ENCODE peak calls at places on chromosomes 5 and 9, in five cellular contexts. L is Panc1, Z is endothelial cell of umbilical vein, Y is tibial artery, A is Peyer's patch. N is an unnamed sample.
A peak's percentile ranks its signal among the peaks of the same experiment; 100 is the strongest.

GRCh38 chr5:150444770-150445169 is 4.8 kb downstream of the RPS14 start:
- DNase-seq in L (no peak), Z (no peak), Y (no peak), A (no peak), N (no peak)

GRCh38 chr5:160030631-160031377 is 21.9 kb downstream of the TTC1 start:
- DNase-seq in L (no peak), A (no peak), Y (no peak), Z (no peak), N (peak; percentile 56)

GRCh38 chr5:114883675-114884074 is 286.0 kb downstream of the TRIM36 start:
- DNase-seq in A (no peak), Z (no peak), Y (no peak), L (no peak), N (no peak)

GRCh38 chr9:105054488-105054887 is 126.5 kb upstream of the ABCA1 start:
- DNase-seq in L (no peak), Y (no peak), A (no peak), Z (no peak), N (peak; percentile 87)

GRCh38 chr5:115096034-115096769 is 73.5 kb downstream of the TRIM36 start:
- DNase-seq in A (no peak), Y (no peak), L (no peak), Z (no peak), N (no peak)

GRCh38 chr9:9108641-9109040 is 1309.1 kb upstream of the DMAC1 start:
- DNase-seq in Z (no peak), A (no peak), L (no peak), Y (no peak), N (no peak)

GRCh38 chr5:180335614-180336233 is 17.4 kb downstream of the GFPT2 start:
- DNase-seq in A (no peak), L (no peak), Y (no peak), Z (no peak), N (no peak)

GRCh38 chr9:19375536-19375935 is 4.5 kb downstream of the RPS6 start:
- DNase-seq in Y (no peak), A (no peak), L (no peak), Z (peak; percentile 72), N (no peak)

GRCh38 chr9:91034521-91034920 is 232.9 kb downstream of the SYK start:
- DNase-seq in Z (no peak), A (peak; percentile 15), L (no peak), Y (no peak), N (no peak)

GRCh38 chr5:151719228-151719861 is 32.6 kb upstream of the SPARC start:
- DNase-seq in L (no peak), Y (no peak), A (no peak), Z (peak; percentile 60), N (no peak)

GRCh38 chr5:64625678-64626077 is 64.6 kb upstream of the SHISAL2B start:
- DNase-seq in Z (no peak), L (no peak), Y (no peak), A (no peak), N (peak; percentile 38)

GRCh38 chr5:106094128-106094726 is 1576.5 kb downstream of the EFNA5 start:
- DNase-seq in Y (no peak), A (no peak), Z (peak; percentile 76), L (peak; percentile 2), N (peak; percentile 58)

GRCh38 chr5:38596997-38597396 is 40.6 kb upstream of the LIFR start:
- DNase-seq in Y (no peak), L (no peak), Z (no peak), A (no peak), N (no peak)

GRCh38 chr9:94806307-94806893 is 79.9 kb downstream of the AOPEP start:
- DNase-seq in Z (peak; percentile 67), Y (no peak), A (no peak), L (no peak), N (no peak)

GRCh38 chr5:2906302-2907090 is 155.0 kb upstream of the IRX2 start:
- DNase-seq in L (no peak), Z (no peak), A (no peak), Y (peak; percentile 21), N (no peak)

GRCh38 chr9:88775559-88775958 is 215.7 kb upstream of the S1PR3 start:
- DNase-seq in A (no peak), L (no peak), Y (no peak), Z (peak; percentile 64), N (peak; percentile 39)

GRCh38 chr5:32217886-32218396 is 43.8 kb upstream of the GOLPH3 start:
- DNase-seq in A (no peak), L (no peak), Y (no peak), Z (no peak), N (peak; percentile 22)

GRCh38 chr5:91794856-91795548 is 411.9 kb upstream of the ARRDC3 start:
- DNase-seq in L (peak; percentile 90), A (no peak), Y (no peak), Z (no peak), N (no peak)

GRCh38 chr5:65086234-65086886 is 317.6 kb downstream of the CWC27 start:
- DNase-seq in L (no peak), Y (no peak), Z (no peak), A (no peak), N (peak; percentile 59)

GRCh38 chr9:3962467-3962866 is 337.4 kb downstream of the GLIS3 start:
- DNase-seq in L (peak; percentile 50), Y (no peak), Z (no peak), A (no peak), N (peak; percentile 49)

GRCh38 chr5:17838506-17838905 is 204.2 kb downstream of the TAF11L14 start:
- DNase-seq in Y (no peak), L (no peak), A (no peak), Z (peak; percentile 71), N (no peak)

GRCh38 chr5:149961186-149961685 is 678 bp downstream of the SLC26A2 start:
- DNase-seq in Z (peak; percentile 19), A (no peak), Y (no peak), L (no peak), N (peak; percentile 9)

GRCh38 chr5:33261305-33261704 is 179.5 kb upstream of the TARS1 start:
- DNase-seq in Y (no peak), Z (peak; percentile 64), A (no peak), L (no peak), N (peak; percentile 79)

GRCh38 chr5:149857499-149857898 is 87.1 kb downstream of the PDE6A start:
- DNase-seq in Z (peak; percentile 62), L (no peak), Y (peak; percentile 86), A (peak; percentile 92), N (peak; percentile 80)

GRCh38 chr9:61666849-61667371 is 477.1 kb downstream of the SPATA31A7 start:
- DNase-seq in L (no peak), Y (no peak), Z (no peak), A (no peak), N (no peak)

GRCh38 chr9:1173211-1173610 is 123.1 kb downstream of the DMRT2 start:
- DNase-seq in Y (no peak), Z (no peak), L (no peak), A (no peak), N (peak; percentile 1)

GRCh38 chr9:19387317-19387716 is 7.3 kb upstream of the RPS6 start:
- DNase-seq in A (no peak), Y (no peak), Z (no peak), L (no peak), N (no peak)

GRCh38 chr5:9034671-9035070 is 511.2 kb downstream of the SEMA5A start:
- DNase-seq in Y (no peak), A (no peak), L (no peak), Z (peak; percentile 65), N (peak; percentile 67)

GRCh38 chr9:81028504-81028903 is 660.8 kb downstream of the TLE1 start:
- DNase-seq in Z (peak; percentile 61), Y (no peak), A (no peak), L (peak; percentile 85), N (peak; percentile 95)

GRCh38 chr9:117081641-117082317 is 333.1 kb downstream of the ASTN2 start:
- DNase-seq in A (no peak), Z (no peak), Y (no peak), L (no peak), N (no peak)

GRCh38 chr5:172188893-172189692 is 1.1 kb upstream of the STK10 start:
- DNase-seq in A (no peak), Y (no peak), Z (no peak), L (no peak), N (peak; percentile 91)
- H3K4me3 ChIP-seq in A (peak overlapping the region; percentile 90), Y (peak overlapping the region; percentile 87), Z (no peak overlapping the region), L (peak overlapping the region; percentile 94), N (peak overlapping the region; percentile 8)

GRCh38 chr5:110092955-110093785 is 403.4 kb downstream of the MAN2A1 start:
- DNase-seq in Y (no peak), L (no peak), Z (no peak), A (no peak), N (no peak)
- TF ChIP-seq CTCF in Y (no peak), L (no peak), Z (no peak), A (no peak), N (no peak)

GRCh38 chr5:103499236-103499635 is 63.4 kb downstream of the NUDT12 start:
- DNase-seq in L (no peak), Y (no peak), Z (no peak), A (no peak), N (no peak)

GRCh38 chr5:103498800-103499199 is 63.8 kb downstream of the NUDT12 start:
- DNase-seq in Z (no peak), A (no peak), Y (no peak), L (no peak), N (no peak)

GRCh38 chr5:103502651-103503050 is 59.9 kb downstream of the NUDT12 start:
- DNase-seq in L (no peak), A (no peak), Y (no peak), Z (no peak), N (no peak)

GRCh38 chr5:103498211-103498610 is 64.4 kb downstream of the NUDT12 start:
- DNase-seq in Y (no peak), L (no peak), A (no peak), Z (no peak), N (no peak)

GRCh38 chr5:103497782-103498181 is 64.8 kb downstream of the NUDT12 start:
- DNase-seq in Y (no peak), Z (no peak), A (no peak), L (no peak), N (no peak)
- H3K4me3 ChIP-seq in Y (no peak overlapping the region), Z (no peak overlapping the region), A (no peak overlapping the region), L (no peak overlapping the region), N (no peak overlapping the region)

GRCh38 chr5:142441638-142442037 is 116.8 kb upstream of the SPRY4 start:
- DNase-seq in A (no peak), Z (no peak), Y (no peak), L (no peak), N (no peak)
- TF ChIP-seq CTCF in A (peak; percentile 28), Z (no peak), Y (no peak), L (no peak), N (no peak)

GRCh38 chr9:113523421-113524141 is 60.1 kb downstream of the RGS3 start:
- DNase-seq in L (no peak), Y (peak; percentile 86), Z (peak; percentile 85), A (peak; percentile 71), N (no peak)
- H3K4me3 ChIP-seq in L (no peak overlapping the region), Y (no peak overlapping the region), Z (no peak overlapping the region), A (peak overlapping the region; percentile 24), N (no peak overlapping the region)

GRCh38 chr5:141149812-141150211 is at the start of gene PCDHB6:
- DNase-seq in L (no peak), A (no peak), Y (no peak), Z (peak; percentile 3), N (no peak)
- TF ChIP-seq CTCF in L (peak; percentile 69), A (no peak), Y (peak; percentile 15), Z (no peak), N (no peak)

N was measured in astrocyte of the spinal cord.